ENCODE peak calls at places on chromosomes 13 and 19, in four cellular contexts. S is epithelial cell of proximal tubule, Y is psoas muscle, A is skeletal muscle cell. I is an unnamed sample.

GRCh38 chr13:112828082-112828699 is 138.4 kb downstream of the ATP11A start:
- DNase-seq in S (no peak), Y (no peak), A (no peak), I (no peak)

GRCh38 chr13:75968103-75968838 is 332.1 kb downstream of the LMO7 start:
- DNase-seq in S (no peak), Y (no peak), A (peak), I (no peak)

GRCh38 chr19:4430760-4431159 is 26.8 kb downstream of the UBXN6 start:
- DNase-seq in S (no peak), Y (no peak), A (no peak), I (no peak)

GRCh38 chr13:56515441-56515840 is 625.3 kb upstream of the PRR20A start:
- DNase-seq in S (no peak), Y (no peak), A (no peak), I (no peak)

GRCh38 chr13:113403255-113404104 is 39.5 kb upstream of the GRTP1 start:
- DNase-seq in S (no peak), Y (peak), A (no peak), I (no peak)

GRCh38 chr19:953501-954271 is 27.9 kb downstream of the ARID3A start:
- DNase-seq in S (no peak), Y (no peak), A (no peak), I (no peak)

GRCh38 chr19:53015730-53016129 is 2.0 kb downstream of the ERVV-1 start:
- DNase-seq in S (no peak), Y (no peak), A (no peak), I (no peak)

GRCh38 chr13:25733061-25733491 is 318.7 kb downstream of the SHISA2 start:
- DNase-seq in S (peak), Y (no peak), A (peak), I (no peak)

GRCh38 chr13:48476674-48477073 is 56.2 kb downstream of the RCBTB2 start:
- DNase-seq in S (no peak), Y (no peak), A (no peak), I (no peak)

GRCh38 chr13:95643814-95644598 is 500 bp downstream of the DZIP1 start:
- DNase-seq in S (no peak), Y (peak), A (no peak), I (no peak)

GRCh38 chr13:46496086-46496485 is 56.9 kb upstream of the LRCH1 start:
- DNase-seq in S (no peak), Y (no peak), A (no peak), I (no peak)

GRCh38 chr19:7988307-7988706 is 17.1 kb downstream of the ELAVL1 start:
- DNase-seq in S (no peak), Y (no peak), A (no peak), I (no peak)

GRCh38 chr13:57925250-57925649 is 293.7 kb downstream of the PCDH17 start:
- DNase-seq in S (no peak), Y (no peak), A (no peak), I (no peak)

GRCh38 chr13:49060698-49061387 is 85.1 kb downstream of the FNDC3A start:
- DNase-seq in S (no peak), Y (no peak), A (no peak), I (no peak)

GRCh38 chr13:23455401-23456185 is 22.1 kb upstream of the SACS start:
- DNase-seq in S (no peak), Y (no peak), A (no peak), I (no peak)

GRCh38 chr19:3360494-3361383 is 5.6 kb upstream of the NFIC start:
- DNase-seq in S (no peak), Y (peak), A (no peak), I (peak)

GRCh38 chr13:106230450-106230849 is 305.0 kb downstream of the EFNB2 start:
- DNase-seq in S (no peak), Y (no peak), A (peak), I (no peak)

GRCh38 chr19:42185281-42185680 is 32.2 kb downstream of the DEDD2 start:
- DNase-seq in S (no peak), Y (no peak), A (no peak), I (peak)

GRCh38 chr13:109145631-109146030 is 516.2 kb downstream of the MYO16 start:
- DNase-seq in S (no peak), Y (no peak), A (no peak), I (peak)

GRCh38 chr19:41373993-41374392 is 2.3 kb upstream of the TMEM91 start:
- DNase-seq in S (no peak), Y (peak), A (peak), I (peak)

GRCh38 chr19:43148233-43148632 is 38.1 kb downstream of the PSG5 start:
- DNase-seq in S (no peak), Y (no peak), A (peak), I (no peak)

GRCh38 chr13:42064259-42064658 is 15.8 kb downstream of the DGKH start:
- DNase-seq in S (no peak), Y (no peak), A (peak), I (no peak)

GRCh38 chr13:32883501-32883900 is 132.7 kb upstream of the KL start:
- DNase-seq in S (no peak), Y (no peak), A (no peak), I (no peak)

GRCh38 chr19:55069137-55069858 is 6.3 kb upstream of the RDH13 start:
- DNase-seq in S (no peak), Y (peak), A (no peak), I (peak)

GRCh38 chr13:77925616-77926015 is 7.0 kb upstream of the EDNRB start:
- DNase-seq in S (no peak), Y (no peak), A (no peak), I (no peak)

GRCh38 chr19:1104452-1105216 is 840 bp downstream of the GPX4 start:
- DNase-seq in S (no peak), Y (peak), A (no peak), I (peak)

GRCh38 chr13:35014606-35015005 is 72.5 kb downstream of the NBEA start:
- DNase-seq in S (no peak), Y (no peak), A (no peak), I (no peak)

GRCh38 chr19:40621283-40621682 is 20.1 kb downstream of the LTBP4 start:
- DNase-seq in S (no peak), Y (no peak), A (no peak), I (no peak)

GRCh38 chr19:33257828-33258227 is 32.2 kb upstream of the SLC7A10 start:
- DNase-seq in S (no peak), Y (no peak), A (no peak), I (no peak)

GRCh38 chr13:27967203-27967735 is 1.8 kb downstream of the CDX2 start:
- DNase-seq in S (no peak), Y (no peak), A (no peak), I (no peak)

GRCh38 chr19:56066152-56067023 is 54.7 kb downstream of the ZNF787 start:
- DNase-seq in S (no peak), Y (peak), A (no peak), I (peak)

GRCh38 chr19:53906211-53907192 is 2.6 kb upstream of the CACNG7 start:
- DNase-seq in S (no peak), Y (peak), A (no peak), I (peak)

GRCh38 chr13:97727991-97728390 is 225.5 kb upstream of the IPO5 start:
- DNase-seq in S (no peak), Y (no peak), A (no peak), I (no peak)

GRCh38 chr19:51783373-51783772 is 11.6 kb upstream of the FPR3 start:
- DNase-seq in S (no peak), Y (no peak), A (no peak), I (no peak)

GRCh38 chr13:101986316-101986715 is 415.5 kb downstream of the FGF14 start:
- DNase-seq in S (no peak), Y (no peak), A (no peak), I (no peak)

GRCh38 chr13:32381539-32381938 is 46.4 kb downstream of the N4BP2L1 start:
- DNase-seq in S (peak), Y (no peak), A (peak), I (peak)